ENCODE peak calls at places on chromosomes 1 and 21, in five cellular contexts. One of them, this sample, is unnamed.

GRCh38 chr1:50894340-50894739 is 65.7 kb downstream of the FAF1 start:
- DNase-seq in upper lobe of right lung: no peak
- DNase-seq in choroid plexus epithelial cell: no peak
- DNase-seq in epithelial cell of esophagus: no peak
- DNase-seq in A549: no peak
- DNase-seq in this sample: no peak

GRCh38 chr21:46173573-46173972 is 10.7 kb downstream of the SPATC1L start:
- DNase-seq in epithelial cell of esophagus: no peak
- DNase-seq in A549: no peak
- DNase-seq in upper lobe of right lung: peak
- DNase-seq in choroid plexus epithelial cell: no peak
- DNase-seq in this sample: no peak

GRCh38 chr1:17878837-17879236 is 123.7 kb downstream of the ACTL8 start:
- DNase-seq in A549: no peak
- DNase-seq in choroid plexus epithelial cell: no peak
- DNase-seq in upper lobe of right lung: peak
- DNase-seq in epithelial cell of esophagus: no peak
- DNase-seq in this sample: no peak

GRCh38 chr1:46461809-46462448 is 27.7 kb upstream of the DMBX1 start:
- DNase-seq in epithelial cell of esophagus: no peak
- DNase-seq in choroid plexus epithelial cell: no peak
- DNase-seq in A549: no peak
- DNase-seq in upper lobe of right lung: no peak
- DNase-seq in this sample: peak

GRCh38 chr21:17690078-17690494 is 77.4 kb upstream of the BTG3 start:
- DNase-seq in epithelial cell of esophagus: peak
- DNase-seq in A549: no peak
- DNase-seq in upper lobe of right lung: no peak
- DNase-seq in choroid plexus epithelial cell: no peak
- DNase-seq in this sample: no peak

GRCh38 chr1:230401763-230402294 is 24.3 kb downstream of the PGBD5 start:
- DNase-seq in upper lobe of right lung: no peak
- DNase-seq in A549: no peak
- DNase-seq in epithelial cell of esophagus: no peak
- DNase-seq in choroid plexus epithelial cell: peak
- DNase-seq in this sample: peak

GRCh38 chr21:45405819-45406762 is 1.1 kb downstream of the COL18A1 start:
- DNase-seq in epithelial cell of esophagus: peak
- DNase-seq in upper lobe of right lung: no peak
- DNase-seq in A549: no peak
- DNase-seq in choroid plexus epithelial cell: peak
- DNase-seq in this sample: no peak

GRCh38 chr1:65471901-65472332 is 51.4 kb downstream of the LEPR start:
- DNase-seq in epithelial cell of esophagus: no peak
- DNase-seq in A549: no peak
- DNase-seq in choroid plexus epithelial cell: no peak
- DNase-seq in upper lobe of right lung: no peak
- DNase-seq in this sample: no peak

GRCh38 chr1:234310460-234310817 is 62.8 kb upstream of the COA6 start:
- DNase-seq in epithelial cell of esophagus: no peak
- DNase-seq in A549: no peak
- DNase-seq in upper lobe of right lung: no peak
- DNase-seq in choroid plexus epithelial cell: no peak
- DNase-seq in this sample: no peak

GRCh38 chr21:38726482-38726881 is 79.2 kb upstream of the ETS2 start:
- DNase-seq in A549: no peak
- DNase-seq in choroid plexus epithelial cell: no peak
- DNase-seq in epithelial cell of esophagus: no peak
- DNase-seq in upper lobe of right lung: no peak
- DNase-seq in this sample: no peak

GRCh38 chr1:85047144-85047471 is 1.2 kb downstream of the MCOLN3 start:
- DNase-seq in choroid plexus epithelial cell: no peak
- DNase-seq in upper lobe of right lung: no peak
- DNase-seq in epithelial cell of esophagus: no peak
- DNase-seq in A549: no peak
- DNase-seq in this sample: no peak

GRCh38 chr1:119286587-119287181 is 81.9 kb upstream of the HAO2 start:
- DNase-seq in upper lobe of right lung: no peak
- DNase-seq in A549: peak
- DNase-seq in choroid plexus epithelial cell: peak
- DNase-seq in epithelial cell of esophagus: peak
- DNase-seq in this sample: no peak

GRCh38 chr1:156160744-156161181 is 7.4 kb downstream of the SEMA4A start:
- DNase-seq in upper lobe of right lung: peak
- DNase-seq in epithelial cell of esophagus: peak
- DNase-seq in A549: no peak
- DNase-seq in choroid plexus epithelial cell: peak
- DNase-seq in this sample: peak

GRCh38 chr1:178540646-178541045 is 27.7 kb downstream of the TEX35 start:
- DNase-seq in A549: no peak
- DNase-seq in epithelial cell of esophagus: peak
- DNase-seq in choroid plexus epithelial cell: peak
- DNase-seq in upper lobe of right lung: no peak
- DNase-seq in this sample: no peak

GRCh38 chr1:247378334-247379073 is 37.5 kb upstream of the NLRP3 start:
- DNase-seq in epithelial cell of esophagus: no peak
- DNase-seq in A549: no peak
- DNase-seq in choroid plexus epithelial cell: no peak
- DNase-seq in upper lobe of right lung: no peak
- DNase-seq in this sample: no peak

GRCh38 chr1:156385534-156386031 is 16.6 kb downstream of the RHBG start:
- DNase-seq in choroid plexus epithelial cell: peak
- DNase-seq in upper lobe of right lung: no peak
- DNase-seq in A549: peak
- DNase-seq in epithelial cell of esophagus: peak
- DNase-seq in this sample: no peak

GRCh38 chr1:97930472-97930871 is 9.6 kb upstream of the DPYD start:
- DNase-seq in A549: no peak
- DNase-seq in choroid plexus epithelial cell: no peak
- DNase-seq in epithelial cell of esophagus: no peak
- DNase-seq in upper lobe of right lung: no peak
- DNase-seq in this sample: no peak

GRCh38 chr1:47442844-47443529 is 5.1 kb downstream of the FOXD2 start:
- DNase-seq in choroid plexus epithelial cell: peak
- DNase-seq in upper lobe of right lung: no peak
- DNase-seq in epithelial cell of esophagus: no peak
- DNase-seq in A549: no peak
- DNase-seq in this sample: no peak

GRCh38 chr1:20281801-20282200 is 8.9 kb upstream of the VWA5B1 start:
- DNase-seq in epithelial cell of esophagus: peak
- DNase-seq in choroid plexus epithelial cell: no peak
- DNase-seq in upper lobe of right lung: no peak
- DNase-seq in A549: no peak
- DNase-seq in this sample: no peak

GRCh38 chr1:7940745-7941436 is at the start of gene TNFRSF9:
- DNase-seq in A549: peak
- DNase-seq in epithelial cell of esophagus: peak
- DNase-seq in upper lobe of right lung: peak
- DNase-seq in choroid plexus epithelial cell: peak
- DNase-seq in this sample: no peak

GRCh38 chr1:56964349-56964748 is 1.5 kb downstream of the C8B start:
- DNase-seq in choroid plexus epithelial cell: no peak
- DNase-seq in epithelial cell of esophagus: no peak
- DNase-seq in A549: no peak
- DNase-seq in upper lobe of right lung: no peak
- DNase-seq in this sample: no peak

GRCh38 chr21:37654596-37654995 is 261.7 kb downstream of the KCNJ6 start:
- DNase-seq in choroid plexus epithelial cell: no peak
- DNase-seq in epithelial cell of esophagus: no peak
- DNase-seq in A549: no peak
- DNase-seq in upper lobe of right lung: no peak
- DNase-seq in this sample: no peak

GRCh38 chr1:197675475-197676324 is 99.6 kb downstream of the DENND1B start:
- DNase-seq in upper lobe of right lung: no peak
- DNase-seq in epithelial cell of esophagus: peak
- DNase-seq in choroid plexus epithelial cell: peak
- DNase-seq in A549: no peak
- DNase-seq in this sample: no peak

GRCh38 chr1:91613594-91613993 is 112.9 kb downstream of the CDC7 start:
- DNase-seq in choroid plexus epithelial cell: no peak
- DNase-seq in A549: peak
- DNase-seq in upper lobe of right lung: no peak
- DNase-seq in epithelial cell of esophagus: peak
- DNase-seq in this sample: no peak

GRCh38 chr1:116379674-116380498 is 6.8 kb downstream of the ATP1A1 start:
- DNase-seq in choroid plexus epithelial cell: peak
- DNase-seq in A549: no peak
- DNase-seq in upper lobe of right lung: no peak
- DNase-seq in epithelial cell of esophagus: no peak
- DNase-seq in this sample: no peak

GRCh38 chr1:159177273-159177907 is 6.0 kb downstream of the CADM3 start:
- DNase-seq in epithelial cell of esophagus: peak
- DNase-seq in A549: peak
- DNase-seq in choroid plexus epithelial cell: peak
- DNase-seq in upper lobe of right lung: no peak
- DNase-seq in this sample: peak

GRCh38 chr1:42961560-42962091 is 3.0 kb upstream of the SLC2A1 start:
- DNase-seq in epithelial cell of esophagus: no peak
- DNase-seq in choroid plexus epithelial cell: no peak
- DNase-seq in upper lobe of right lung: no peak
- DNase-seq in A549: no peak
- DNase-seq in this sample: no peak
- H3K4me3 ChIP-seq in epithelial cell of esophagus: no peak
- H3K4me3 ChIP-seq in choroid plexus epithelial cell: no peak
- H3K4me3 ChIP-seq in upper lobe of right lung: no peak
- H3K4me3 ChIP-seq in A549: no peak
- H3K4me3 ChIP-seq in this sample: peak

DNA sequence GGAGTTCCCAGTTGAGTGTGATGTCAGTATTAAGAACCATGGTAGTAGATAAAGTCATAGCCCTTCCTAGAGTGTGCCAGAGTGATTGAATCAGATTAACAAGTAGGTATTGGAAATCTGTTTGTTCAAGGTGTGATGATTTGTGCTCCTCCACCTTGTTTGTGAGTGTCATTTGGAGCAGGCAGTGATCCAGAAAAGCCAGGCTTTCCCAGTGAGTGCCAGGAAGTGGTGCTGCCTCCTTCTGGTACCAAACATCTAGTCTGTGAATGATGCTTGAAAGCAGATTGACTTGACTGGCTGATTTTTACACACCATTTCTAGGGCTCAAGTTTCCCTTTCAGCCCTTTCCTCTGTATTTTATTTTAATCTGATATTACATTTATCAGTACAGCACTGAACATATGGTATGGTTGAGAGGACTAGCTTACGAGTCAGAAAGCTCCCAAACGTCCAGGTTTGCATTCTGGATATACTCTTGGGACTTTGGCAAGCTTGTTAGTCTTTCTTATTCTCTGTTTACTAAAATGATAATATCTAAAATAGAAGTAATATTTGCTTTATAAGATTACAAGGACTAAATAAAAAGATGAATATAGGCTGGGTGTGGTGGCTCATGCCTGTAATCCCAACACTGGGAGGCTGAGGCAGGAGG is 100.7 kb downstream of the PATJ start:
- DNase-seq in choroid plexus epithelial cell: peak
- DNase-seq in A549: no peak
- DNase-seq in upper lobe of right lung: no peak
- DNase-seq in epithelial cell of esophagus: peak
- DNase-seq in this sample: no peak
- TF ChIP-seq CTCF in choroid plexus epithelial cell: peak
- TF ChIP-seq CTCF in A549: no peak
- TF ChIP-seq CTCF in upper lobe of right lung: no peak
- TF ChIP-seq CTCF in epithelial cell of esophagus: peak
- TF ChIP-seq CTCF in this sample: peak

DNA sequence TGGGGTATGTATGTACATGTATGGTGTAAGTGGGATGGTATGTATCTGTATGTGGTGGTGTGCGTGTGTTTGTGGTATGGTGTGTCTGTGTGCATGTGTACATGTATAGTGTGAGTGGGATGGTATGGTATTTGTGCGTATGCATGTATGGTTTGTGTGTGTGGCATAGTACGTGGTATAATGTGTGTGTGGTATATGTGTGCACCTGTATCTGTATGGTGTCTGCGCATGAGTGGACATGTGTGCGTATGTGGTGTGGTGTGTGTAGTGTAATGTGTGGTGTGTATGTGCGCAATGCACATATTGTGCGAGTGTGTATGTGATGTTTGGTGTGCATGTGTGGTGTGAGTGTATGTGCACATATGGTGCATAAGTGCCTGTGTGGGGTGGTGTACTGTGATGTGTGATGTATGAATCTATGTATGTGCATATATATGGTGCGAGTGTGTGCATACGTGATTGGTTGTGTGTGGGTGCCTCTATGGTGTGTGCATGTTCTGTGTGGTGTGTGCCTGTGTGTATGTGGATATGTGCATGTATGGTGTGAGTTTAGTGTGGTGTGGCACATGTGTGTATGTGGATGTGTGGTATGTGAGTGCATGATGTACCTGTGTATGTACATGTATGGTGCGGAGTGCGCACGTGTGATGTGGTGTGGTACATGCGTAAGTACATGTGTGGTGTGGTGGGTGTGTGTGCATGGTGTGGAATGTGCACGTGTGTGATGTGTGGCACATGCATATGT is 38.8 kb downstream of the WDR4 start:
- DNase-seq in choroid plexus epithelial cell: no peak
- DNase-seq in A549: no peak
- DNase-seq in upper lobe of right lung: peak
- DNase-seq in epithelial cell of esophagus: no peak
- DNase-seq in this sample: no peak
- H3K4me3 ChIP-seq in choroid plexus epithelial cell: no peak
- H3K4me3 ChIP-seq in A549: no peak
- H3K4me3 ChIP-seq in upper lobe of right lung: no peak
- H3K4me3 ChIP-seq in epithelial cell of esophagus: no peak
- H3K4me3 ChIP-seq in this sample: no peak

GRCh38 chr1:201463071-201463552 is 5.9 kb downstream of the PHLDA3 start:
- DNase-seq in choroid plexus epithelial cell: peak
- DNase-seq in epithelial cell of esophagus: peak
- DNase-seq in A549: no peak
- DNase-seq in upper lobe of right lung: no peak
- DNase-seq in this sample: no peak
- TF ChIP-seq CTCF in choroid plexus epithelial cell: peak
- TF ChIP-seq CTCF in epithelial cell of esophagus: peak
- TF ChIP-seq CTCF in A549: peak
- TF ChIP-seq CTCF in upper lobe of right lung: peak
- TF ChIP-seq CTCF in this sample: peak